ENCODE peak calls at places on chromosomes 7 and 10, in nine cellular contexts. D, L, Y, U, O, K, W, B and Z are unnamed samples.

GRCh38 chr10:28375399-28376354 is 72.8 kb upstream of the MPP7 start:
- DNase-seq in D (peak; percentile 74), L (no peak), Y (peak; percentile 54), U (no peak), O (no peak), K (no peak), W (no peak), B (no peak), Z (peak; percentile 52)

GRCh38 chr10:118793545-118793944 is 38.8 kb upstream of the CACUL1 start:
- DNase-seq in D (no peak), L (no peak), Y (no peak), U (no peak), O (no peak), K (no peak), W (no peak), B (no peak), Z (no peak)

GRCh38 chr7:134315679-134316538 is 821 bp downstream of the SLC35B4 start:
- DNase-seq in D (peak; percentile 16), L (no peak), Y (peak; percentile 33), U (no peak), O (no peak), K (peak; percentile 22), W (peak; percentile 15), B (no peak), Z (peak; percentile 42)

GRCh38 chr7:7569113-7569527 is 2.4 kb downstream of the MIOS start:
- DNase-seq in D (no peak), L (no peak), Y (no peak), U (no peak), O (no peak), K (no peak), W (no peak), B (peak; percentile 47), Z (no peak)

GRCh38 chr7:17085186-17085585 is 203.4 kb upstream of the AGR3 start:
- DNase-seq in D (no peak), L (no peak), Y (no peak), U (no peak), O (no peak), K (no peak), W (no peak), B (no peak), Z (peak; percentile 33)

GRCh38 chr7:101998904-101999236 is 181.4 kb downstream of the CUX1 start:
- DNase-seq in D (no peak), L (no peak), Y (no peak), U (peak; percentile 44), O (no peak), K (no peak), W (no peak), B (no peak), Z (no peak)

GRCh38 chr7:141291541-141291940 is 217.7 kb downstream of the TMEM178B start:
- DNase-seq in D (no peak), L (no peak), Y (no peak), U (no peak), O (no peak), K (no peak), W (no peak), B (no peak), Z (no peak)

GRCh38 chr7:103915958-103916357 is 73.5 kb downstream of the RELN start:
- DNase-seq in D (peak; percentile 74), L (no peak), Y (no peak), U (no peak), O (no peak), K (peak; percentile 59), W (no peak), B (no peak), Z (no peak)

GRCh38 chr10:82477776-82478175 is 602.8 kb downstream of the NRG3 start:
- DNase-seq in D (no peak), L (no peak), Y (no peak), U (no peak), O (no peak), K (no peak), W (no peak), B (no peak), Z (no peak)

GRCh38 chr7:44391171-44391570 is 65.8 kb upstream of the CAMK2B start:
- DNase-seq in D (no peak), L (no peak), Y (no peak), U (no peak), O (no peak), K (no peak), W (no peak), B (no peak), Z (no peak)

GRCh38 chr10:69004821-69005220 is 16.2 kb downstream of the KIFBP start:
- DNase-seq in D (peak; percentile 73), L (no peak), Y (peak; percentile 23), U (peak; percentile 13), O (no peak), K (no peak), W (no peak), B (no peak), Z (peak; percentile 47)

GRCh38 chr7:100563809-100564400 is 9.8 kb downstream of the SAP25 start:
- DNase-seq in D (peak; percentile 63), L (peak; percentile 82), Y (peak; percentile 71), U (peak; percentile 81), O (peak; percentile 53), K (peak; percentile 93), W (peak; percentile 85), B (peak; percentile 81), Z (peak; percentile 84)

GRCh38 chr7:114086906-114087651 is 168.3 kb upstream of the PPP1R3A start:
- DNase-seq in D (peak; percentile 19), L (no peak), Y (peak; percentile 70), U (peak; percentile 41), O (no peak), K (no peak), W (peak; percentile 38), B (no peak), Z (peak; percentile 8)

GRCh38 chr10:48307584-48307983 is 1.1 kb downstream of the MAPK8 start:
- DNase-seq in D (no peak), L (no peak), Y (no peak), U (no peak), O (no peak), K (no peak), W (no peak), B (no peak), Z (no peak)

GRCh38 chr10:109207361-109207760 is 716.0 kb downstream of the XPNPEP1 start:
- DNase-seq in D (no peak), L (no peak), Y (no peak), U (peak; percentile 42), O (no peak), K (no peak), W (no peak), B (no peak), Z (no peak)

GRCh38 chr10:14556285-14556956 is 218.3 kb downstream of the FAM107B start:
- DNase-seq in D (peak; percentile 23), L (no peak), Y (peak; percentile 62), U (peak; percentile 65), O (no peak), K (peak; percentile 17), W (no peak), B (no peak), Z (peak; percentile 24)

GRCh38 chr7:66824041-66824440 is 83.5 kb downstream of the RABGEF1 start:
- DNase-seq in D (no peak), L (no peak), Y (no peak), U (no peak), O (no peak), K (no peak), W (no peak), B (no peak), Z (no peak)

GRCh38 chr7:150451833-150452431 is 1.5 kb downstream of the GIMAP8 start:
- DNase-seq in D (no peak), L (no peak), Y (no peak), U (no peak), O (no peak), K (no peak), W (no peak), B (peak; percentile 44), Z (no peak)

GRCh38 chr7:142507799-142508198 is 241.5 kb upstream of the PRSS1 start:
- DNase-seq in D (no peak), L (no peak), Y (no peak), U (no peak), O (no peak), K (no peak), W (no peak), B (no peak), Z (no peak)

GRCh38 chr7:142508251-142508650 is 241.0 kb upstream of the PRSS1 start:
- DNase-seq in D (no peak), L (no peak), Y (peak; percentile 96), U (no peak), O (no peak), K (no peak), W (no peak), B (peak; percentile 39), Z (no peak)

GRCh38 chr7:142511801-142512200 is 237.5 kb upstream of the PRSS1 start:
- DNase-seq in D (no peak), L (no peak), Y (no peak), U (no peak), O (no peak), K (no peak), W (no peak), B (no peak), Z (no peak)

GRCh38 chr7:142516038-142516501 is 233.2 kb upstream of the PRSS1 start:
- DNase-seq in D (peak; percentile 72), L (no peak), Y (peak; percentile 83), U (peak; percentile 70), O (no peak), K (peak; percentile 81), W (no peak), B (no peak), Z (peak; percentile 71)

GRCh38 chr7:142513221-142513955 is 235.9 kb upstream of the PRSS1 start:
- DNase-seq in D (no peak), L (no peak), Y (no peak), U (no peak), O (no peak), K (no peak), W (no peak), B (no peak), Z (no peak)
- H3K4me1 ChIP-seq in D (no peaks in the 10 kb centered on the region), L (no peaks in the 10 kb centered on the region), Y (no peaks in the 10 kb centered on the region), U (no peaks in the 10 kb centered on the region), O (no peaks in the 10 kb centered on the region), K (no peaks in the 10 kb centered on the region), W (no peaks in the 10 kb centered on the region), B (peaks cover 31% of the 10 kb centered on the region), Z (no peaks in the 10 kb centered on the region)

GRCh38 chr10:5812283-5813090 is 747 bp downstream of the GDI2 start:
- DNase-seq in D (no peak), L (peak; percentile 54), Y (peak; percentile 40), U (peak; percentile 75), O (no peak), K (peak; percentile 61), W (peak; percentile 43), B (peak; percentile 31), Z (peak; percentile 36)
- H3K4me1 ChIP-seq in D (peaks cover 8% of the 10 kb centered on the region), L (peaks cover 68% of the 10 kb centered on the region), Y (peaks cover 12% of the 10 kb centered on the region), U (peaks cover 34% of the 10 kb centered on the region), O (peaks cover 15% of the 10 kb centered on the region), K (peaks cover 27% of the 10 kb centered on the region), W (peaks cover 6% of the 10 kb centered on the region), B (peaks cover 58% of the 10 kb centered on the region), Z (peaks cover 33% of the 10 kb centered on the region)

DNA sequence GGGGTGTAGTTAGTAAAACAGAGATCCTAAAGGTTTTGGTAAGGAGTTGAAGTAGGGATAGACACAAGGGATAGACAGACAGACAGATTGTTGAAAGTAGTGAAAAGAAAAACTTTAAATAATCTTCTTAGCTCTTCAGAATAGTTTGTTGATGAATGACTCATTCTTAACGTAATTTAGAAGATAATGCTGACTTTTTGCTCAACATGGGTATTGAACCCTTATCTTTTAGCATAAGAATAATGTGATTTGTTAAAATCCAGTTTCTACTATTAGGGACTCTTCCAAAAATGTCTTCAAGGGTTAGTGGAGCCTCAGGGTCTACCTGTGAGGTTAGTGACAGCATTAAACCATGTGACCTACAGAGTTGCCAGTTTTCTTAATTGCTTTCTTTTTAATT is 411.2 kb downstream of the ETV1 start:
- DNase-seq in D (no peak), L (no peak), Y (no peak), U (no peak), O (no peak), K (no peak), W (no peak), B (no peak), Z (no peak)
- H3K4me1 ChIP-seq in D (no peaks in the 10 kb centered on the region), L (peaks cover 7% of the 10 kb centered on the region), Y (no peaks in the 10 kb centered on the region), U (no peaks in the 10 kb centered on the region), O (no peaks in the 10 kb centered on the region), K (no peaks in the 10 kb centered on the region), W (no peaks in the 10 kb centered on the region), B (no peaks in the 10 kb centered on the region), Z (no peaks in the 10 kb centered on the region)

GRCh38 chr10:60578217-60578616 is 188.5 kb upstream of the ANK3 start:
- DNase-seq in D (no peak), L (no peak), Y (no peak), U (no peak), O (no peak), K (no peak), W (no peak), B (no peak), Z (no peak)
- H3K4me1 ChIP-seq in D (no peaks in the 10 kb centered on the region), L (peaks cover 23% of the 10 kb centered on the region), Y (no peaks in the 10 kb centered on the region), U (peaks cover 4% of the 10 kb centered on the region), O (no peaks in the 10 kb centered on the region), K (no peaks in the 10 kb centered on the region), W (peaks cover 2% of the 10 kb centered on the region), B (no peaks in the 10 kb centered on the region), Z (no peaks in the 10 kb centered on the region)